ENCODE peak calls at places on chromosomes 2 and 18, in five cellular contexts. W, U, J, R and T are unnamed samples. For H3K4me1 and H3K9me3, the result is how much of the 10 kb centered on the place peaks cover.

GRCh38 chr2:9975805-9976447 is 24.4 kb downstream of the GRHL1 start:
- DNase-seq in W (no peak), J (peak), R (no peak), U (peak), T (peak)

GRCh38 chr2:134207589-134208209 is 46.2 kb upstream of the MGAT5 start:
- DNase-seq in W (peak), R (peak), U (peak), J (peak), T (peak)

GRCh38 chr2:41853427-41854191 is 194.2 kb upstream of the PKDCC start:
- DNase-seq in J (peak), W (no peak), U (peak), R (no peak), T (peak)

GRCh38 chr2:45024600-45025291 is 15.5 kb upstream of the SIX2 start:
- DNase-seq in J (peak), U (peak), W (no peak), R (no peak), T (peak)

GRCh38 chr2:217065695-217066405 is 206.0 kb upstream of the TNP1 start:
- DNase-seq in U (no peak), J (peak), R (no peak), W (no peak), T (no peak)

GRCh38 chr2:9106338-9107167 is 100.1 kb upstream of the ASAP2 start:
- DNase-seq in R (no peak), W (no peak), U (peak), J (no peak), T (no peak)

GRCh38 chr2:145018502-145018901 is 498.6 kb upstream of the ZEB2 start:
- DNase-seq in R (no peak), J (peak), W (no peak), U (no peak), T (no peak)

GRCh38 chr2:45046786-45047185 is 37.5 kb upstream of the SIX2 start:
- DNase-seq in R (no peak), U (no peak), W (no peak), J (no peak), T (no peak)

GRCh38 chr2:71512386-71512785 is 59.0 kb downstream of the DYSF start:
- DNase-seq in R (no peak), J (no peak), W (no peak), U (no peak), T (no peak)

GRCh38 chr2:151007365-151007764 is 254.3 kb downstream of the RBM43 start:
- DNase-seq in J (no peak), R (no peak), U (no peak), W (peak), T (no peak)

GRCh38 chr2:226423498-226423960 is 376.1 kb downstream of the IRS1 start:
- DNase-seq in J (no peak), W (peak), U (no peak), R (no peak), T (peak)

GRCh38 chr2:105328281-105329196 is 996 bp downstream of the TGFBRAP1 start:
- DNase-seq in W (no peak), R (peak), J (peak), U (peak), T (peak)

GRCh38 chr18:47560693-47561092 is 309.2 kb upstream of the SKOR2 start:
- DNase-seq in W (no peak), J (no peak), U (no peak), R (no peak), T (no peak)

GRCh38 chr2:64866797-64867196 is 122.4 kb upstream of the SLC1A4 start:
- DNase-seq in W (peak), U (peak), R (no peak), J (peak), T (no peak)

GRCh38 chr2:174039551-174040416 is 74.6 kb upstream of the SP3 start:
- DNase-seq in R (peak), U (peak), J (peak), W (peak), T (peak)

GRCh38 chr2:25145803-25146202 is 22.6 kb downstream of the POMC start:
- DNase-seq in U (no peak), J (no peak), R (no peak), W (no peak), T (no peak)

GRCh38 chr2:11533278-11534077 is at the start of gene GREB1:
- DNase-seq in W (no peak), U (peak), R (no peak), J (no peak), T (no peak)

GRCh38 chr18:9025104-9025838 is 77.2 kb upstream of the NDUFV2 start:
- DNase-seq in W (no peak), J (peak), U (no peak), R (no peak), T (no peak)

GRCh38 chr2:166727105-166727504 is 161.2 kb upstream of the XIRP2 start:
- DNase-seq in J (no peak), U (no peak), W (no peak), R (no peak), T (no peak)

GRCh38 chr2:164115806-164116205 is 380.0 kb upstream of the FIGN start:
- DNase-seq in J (no peak), W (no peak), U (no peak), R (no peak), T (no peak)

GRCh38 chr2:159130302-159130701 is 156.2 kb downstream of the WDSUB1 start:
- DNase-seq in W (no peak), U (no peak), J (no peak), R (no peak), T (no peak)
- H3K27ac ChIP-seq in W (peak), U (no peak), J (no peak), R (no peak), T (no peak)

GRCh38 chr2:218984239-218985020 is 554 bp downstream of the FEV start:
- DNase-seq in R (no peak), U (no peak), J (no peak), W (no peak), T (no peak)

GRCh38 chr2:218988164-218988563 is 3.2 kb upstream of the FEV start:
- DNase-seq in W (no peak), R (no peak), J (no peak), U (no peak), T (no peak)

GRCh38 chr2:218985325-218986091 is 524 bp upstream of the FEV start:
- DNase-seq in W (no peak), R (no peak), J (no peak), U (no peak), T (no peak)

GRCh38 chr2:218985021-218985324 is at the start of gene FEV:
- DNase-seq in J (no peak), U (no peak), W (no peak), R (no peak), T (no peak)

DNA sequence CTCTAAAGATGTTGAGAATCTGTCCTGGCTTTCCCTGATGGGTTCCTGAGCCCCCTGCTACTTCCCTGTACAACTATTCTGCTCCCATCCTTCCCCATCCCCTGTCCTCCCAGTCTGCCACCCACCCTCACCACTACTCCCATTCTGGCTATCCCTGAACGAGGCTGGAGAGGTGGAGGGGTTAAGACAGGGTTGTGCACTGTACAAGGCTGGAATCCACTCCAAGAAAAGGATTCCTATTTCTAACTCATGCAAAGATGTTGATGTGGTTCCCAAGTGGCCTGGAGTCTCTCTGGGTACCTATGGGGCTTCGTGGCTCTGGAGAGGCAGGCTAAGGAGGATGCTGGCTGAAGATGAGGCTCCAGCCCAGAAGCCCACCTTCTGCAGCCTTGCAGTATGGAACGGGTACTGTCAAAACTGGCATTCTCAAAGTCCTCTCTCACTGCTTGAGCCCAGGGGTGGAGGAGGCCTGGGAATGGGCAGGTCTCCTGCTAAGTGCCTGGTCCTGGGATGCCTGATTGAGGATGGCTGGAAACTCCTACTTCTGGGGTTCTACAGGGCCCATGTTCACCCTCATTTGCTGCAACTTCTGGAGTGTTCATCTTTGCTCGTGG is 1.3 kb upstream of the FEV start:
- DNase-seq in W (no peak), R (no peak), U (no peak), J (no peak), T (no peak)
- H3K4me1 ChIP-seq in W (under half), R (under half), U (under half), J (under half), T (under half)

DNA sequence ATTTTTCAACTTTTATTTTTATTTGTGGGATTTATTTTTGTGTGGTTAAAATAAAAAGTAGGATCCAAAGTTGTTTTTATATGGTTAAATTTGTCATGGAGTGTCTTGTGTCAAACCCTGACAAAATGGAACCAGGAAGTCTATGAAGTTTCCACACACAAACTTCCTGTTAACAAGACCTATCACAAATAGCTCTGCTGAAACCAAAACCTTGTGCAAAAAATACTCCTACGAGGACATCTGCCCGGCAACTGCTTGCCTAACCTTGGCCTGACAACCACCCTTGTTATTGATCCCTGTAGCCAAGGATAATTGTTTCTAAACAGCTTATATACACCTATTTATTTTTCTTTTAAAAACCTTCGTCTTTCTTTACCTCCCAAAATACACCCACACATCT is 389.6 kb downstream of the TRIB2 start:
- DNase-seq in J (no peak), W (no peak), U (no peak), R (no peak), T (no peak)
- H3K9me3 ChIP-seq in J (under half), W (under half), U (under half), R (under half), T (under half)

GRCh38 chr2:29113027-29113686 is 2.1 kb upstream of the CLIP4 start:
- DNase-seq in R (no peak), U (no peak), W (no peak), J (no peak), T (no peak)
- H3K27ac ChIP-seq in R (no peak), U (peak), W (no peak), J (peak), T (no peak)

DNA sequence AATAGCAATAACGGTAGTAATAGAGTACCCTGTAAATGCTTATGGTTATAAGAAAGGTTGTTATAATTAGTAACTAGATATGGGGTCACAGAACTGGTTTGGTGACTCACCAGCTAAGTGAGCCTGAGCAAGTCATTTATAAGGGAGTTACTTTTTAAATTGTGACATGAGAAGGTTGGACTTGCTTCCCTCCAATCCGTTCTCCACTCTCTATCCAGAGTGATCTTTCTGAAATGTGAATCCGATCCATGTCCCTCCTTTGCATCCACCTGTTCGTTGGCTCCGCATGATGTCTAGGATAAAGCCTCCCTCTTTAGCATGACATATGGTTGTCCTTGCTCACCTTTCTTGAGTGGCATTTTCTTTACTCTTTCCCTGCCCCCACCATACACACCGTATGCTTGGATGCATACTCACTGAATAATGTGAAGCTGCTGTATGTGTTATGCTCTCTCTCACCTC is 83.1 kb downstream of the CDC42EP3 start:
- DNase-seq in R (no peak), W (no peak), J (no peak), U (no peak), T (peak)
- H3K4me1 ChIP-seq in R (under half), W (half or more), J (half or more), U (under half), T (half or more)

GRCh38 chr2:95530734-95531133 is 46.2 kb upstream of the TRIM43B start:
- DNase-seq in J (no peak), R (no peak), W (no peak), U (no peak), T (no peak)
- H3K9me3 ChIP-seq in J (under half), R (under half), W (under half), U (under half), T (under half)

GRCh38 chr2:120820885-120821279 is 85.2 kb downstream of the GLI2 start:
- DNase-seq in U (no peak), W (no peak), J (no peak), R (no peak), T (peak)
- H3K27ac ChIP-seq in U (peak), W (no peak), J (no peak), R (peak), T (no peak)

GRCh38 chr2:183488421-183488820 is 364.2 kb downstream of the NUP35 start:
- DNase-seq in R (no peak), W (no peak), U (no peak), J (no peak), T (no peak)

GRCh38 chr2:183495079-183495478 is 370.8 kb downstream of the NUP35 start:
- DNase-seq in R (no peak), U (no peak), J (no peak), W (no peak), T (no peak)

GRCh38 chr2:183487316-183487715 is 363.1 kb downstream of the NUP35 start:
- DNase-seq in R (no peak), W (no peak), U (no peak), J (no peak), T (no peak)

GRCh38 chr2:183493060-183493459 is 368.8 kb downstream of the NUP35 start:
- DNase-seq in J (no peak), R (no peak), W (no peak), U (no peak), T (no peak)

DNA sequence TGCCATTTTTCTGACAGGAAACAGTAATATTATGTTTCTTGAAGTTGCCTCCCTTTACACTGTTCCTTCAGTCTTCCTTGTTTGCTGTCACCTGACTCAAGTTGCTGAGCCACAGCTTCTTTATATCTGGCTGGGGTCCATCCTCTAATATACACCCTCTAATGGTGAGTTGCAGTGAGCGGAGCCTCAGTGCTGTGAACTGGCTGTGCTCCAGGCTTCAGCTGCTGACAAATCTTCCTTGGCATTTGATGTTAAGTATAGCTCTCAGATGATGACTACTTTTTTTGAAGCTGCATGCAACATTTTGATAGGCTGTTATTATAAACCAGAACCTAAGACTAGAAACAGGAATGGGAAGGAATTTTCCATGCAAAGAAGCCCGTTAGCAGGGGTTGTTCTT is 366.7 kb downstream of the NUP35 start:
- DNase-seq in U (no peak), R (no peak), J (no peak), W (peak), T (no peak)
- H3K4me1 ChIP-seq in U (under half), R (under half), J (under half), W (under half), T (under half)